ENCODE peak calls at places on chromosomes 4 and X, in seven cellular contexts. One of them, this sample, is unnamed.

GRCh38 chr4:6855692-6856297 is 53.8 kb upstream of the TBC1D14 start:
- DNase-seq in stimulated activated CD4-positive, alpha-beta T cell treated with anti-CD3 and anti-CD28 coated beads, Interleukin-4, amount 100 ng/mL, for 4 hours: peak
- DNase-seq in mesothelial cell of epicardium: no peak
- DNase-seq in HT-29: peak
- DNase-seq in activated T-cell treated with anti-CD3 and anti-CD28 coated beads for 1 hour: no peak
- DNase-seq in germinal center: peak
- DNase-seq in activated T-helper 1 cell treated with anti-CD3 and anti-CD28 coated beads, Interleukin-12 subunit alpha, Interleukin-12 subunit beta, Interleukin-2, Interleukin-4 antibody, amounts not matched to agents 30 ng/mL and 10 ng/mL and 1 ng/mL, durations not matched to agents 14 hours and 24 hours and 36 hours: peak
- DNase-seq in this sample: no peak

GRCh38 chr4:51855751-51856150 is 12.8 kb downstream of the DCUN1D4 start:
- DNase-seq in stimulated activated CD4-positive, alpha-beta T cell treated with anti-CD3 and anti-CD28 coated beads, Interleukin-4, amount 100 ng/mL, for 4 hours: no peak
- DNase-seq in HT-29: no peak
- DNase-seq in activated T-helper 1 cell treated with anti-CD3 and anti-CD28 coated beads, Interleukin-12 subunit alpha, Interleukin-12 subunit beta, Interleukin-2, Interleukin-4 antibody, amounts not matched to agents 30 ng/mL and 10 ng/mL and 1 ng/mL, durations not matched to agents 14 hours and 24 hours and 36 hours: no peak
- DNase-seq in germinal center: no peak
- DNase-seq in mesothelial cell of epicardium: no peak
- DNase-seq in activated T-cell treated with anti-CD3 and anti-CD28 coated beads for 1 hour: no peak
- DNase-seq in this sample: no peak

GRCh38 chrX:15418707-15419181 is 34.5 kb upstream of the VEGFD start:
- DNase-seq in HT-29: no peak
- DNase-seq in activated T-helper 1 cell treated with anti-CD3 and anti-CD28 coated beads, Interleukin-12 subunit alpha, Interleukin-12 subunit beta, Interleukin-2, Interleukin-4 antibody, amounts not matched to agents 30 ng/mL and 10 ng/mL and 1 ng/mL, durations not matched to agents 14 hours and 24 hours and 36 hours: no peak
- DNase-seq in germinal center: no peak
- DNase-seq in activated T-cell treated with anti-CD3 and anti-CD28 coated beads for 1 hour: no peak
- DNase-seq in mesothelial cell of epicardium: no peak
- DNase-seq in stimulated activated CD4-positive, alpha-beta T cell treated with anti-CD3 and anti-CD28 coated beads, Interleukin-4, amount 100 ng/mL, for 4 hours: no peak
- DNase-seq in this sample: no peak

GRCh38 chr4:119683518-119683917 is 54.9 kb upstream of the PDE5A start:
- DNase-seq in activated T-helper 1 cell treated with anti-CD3 and anti-CD28 coated beads, Interleukin-12 subunit alpha, Interleukin-12 subunit beta, Interleukin-2, Interleukin-4 antibody, amounts not matched to agents 30 ng/mL and 10 ng/mL and 1 ng/mL, durations not matched to agents 14 hours and 24 hours and 36 hours: no peak
- DNase-seq in stimulated activated CD4-positive, alpha-beta T cell treated with anti-CD3 and anti-CD28 coated beads, Interleukin-4, amount 100 ng/mL, for 4 hours: no peak
- DNase-seq in HT-29: no peak
- DNase-seq in activated T-cell treated with anti-CD3 and anti-CD28 coated beads for 1 hour: no peak
- DNase-seq in germinal center: no peak
- DNase-seq in mesothelial cell of epicardium: no peak
- DNase-seq in this sample: no peak

GRCh38 chrX:30570505-30570904 is 7.1 kb downstream of the TASL start:
- DNase-seq in HT-29: peak
- DNase-seq in stimulated activated CD4-positive, alpha-beta T cell treated with anti-CD3 and anti-CD28 coated beads, Interleukin-4, amount 100 ng/mL, for 4 hours: no peak
- DNase-seq in activated T-cell treated with anti-CD3 and anti-CD28 coated beads for 1 hour: no peak
- DNase-seq in germinal center: no peak
- DNase-seq in mesothelial cell of epicardium: no peak
- DNase-seq in activated T-helper 1 cell treated with anti-CD3 and anti-CD28 coated beads, Interleukin-12 subunit alpha, Interleukin-12 subunit beta, Interleukin-2, Interleukin-4 antibody, amounts not matched to agents 30 ng/mL and 10 ng/mL and 1 ng/mL, durations not matched to agents 14 hours and 24 hours and 36 hours: no peak
- DNase-seq in this sample: peak

GRCh38 chrX:31012509-31013025 is 59.3 kb downstream of the FTHL17 start:
- DNase-seq in mesothelial cell of epicardium: no peak
- DNase-seq in stimulated activated CD4-positive, alpha-beta T cell treated with anti-CD3 and anti-CD28 coated beads, Interleukin-4, amount 100 ng/mL, for 4 hours: no peak
- DNase-seq in activated T-cell treated with anti-CD3 and anti-CD28 coated beads for 1 hour: no peak
- DNase-seq in germinal center: no peak
- DNase-seq in HT-29: no peak
- DNase-seq in activated T-helper 1 cell treated with anti-CD3 and anti-CD28 coated beads, Interleukin-12 subunit alpha, Interleukin-12 subunit beta, Interleukin-2, Interleukin-4 antibody, amounts not matched to agents 30 ng/mL and 10 ng/mL and 1 ng/mL, durations not matched to agents 14 hours and 24 hours and 36 hours: no peak
- DNase-seq in this sample: no peak

GRCh38 chrX:24264383-24264782 is 49.5 kb downstream of the SUPT20HL2 start:
- DNase-seq in activated T-cell treated with anti-CD3 and anti-CD28 coated beads for 1 hour: no peak
- DNase-seq in activated T-helper 1 cell treated with anti-CD3 and anti-CD28 coated beads, Interleukin-12 subunit alpha, Interleukin-12 subunit beta, Interleukin-2, Interleukin-4 antibody, amounts not matched to agents 30 ng/mL and 10 ng/mL and 1 ng/mL, durations not matched to agents 14 hours and 24 hours and 36 hours: no peak
- DNase-seq in mesothelial cell of epicardium: no peak
- DNase-seq in germinal center: no peak
- DNase-seq in HT-29: no peak
- DNase-seq in stimulated activated CD4-positive, alpha-beta T cell treated with anti-CD3 and anti-CD28 coated beads, Interleukin-4, amount 100 ng/mL, for 4 hours: no peak
- DNase-seq in this sample: no peak

GRCh38 chrX:13955975-13956374 is 73.7 kb downstream of the GEMIN8 start:
- DNase-seq in mesothelial cell of epicardium: no peak
- DNase-seq in activated T-helper 1 cell treated with anti-CD3 and anti-CD28 coated beads, Interleukin-12 subunit alpha, Interleukin-12 subunit beta, Interleukin-2, Interleukin-4 antibody, amounts not matched to agents 30 ng/mL and 10 ng/mL and 1 ng/mL, durations not matched to agents 14 hours and 24 hours and 36 hours: no peak
- DNase-seq in activated T-cell treated with anti-CD3 and anti-CD28 coated beads for 1 hour: no peak
- DNase-seq in HT-29: no peak
- DNase-seq in germinal center: no peak
- DNase-seq in stimulated activated CD4-positive, alpha-beta T cell treated with anti-CD3 and anti-CD28 coated beads, Interleukin-4, amount 100 ng/mL, for 4 hours: no peak
- DNase-seq in this sample: no peak

GRCh38 chr4:138205531-138206233 is 36.5 kb downstream of the SLC7A11 start:
- DNase-seq in stimulated activated CD4-positive, alpha-beta T cell treated with anti-CD3 and anti-CD28 coated beads, Interleukin-4, amount 100 ng/mL, for 4 hours: no peak
- DNase-seq in HT-29: peak
- DNase-seq in mesothelial cell of epicardium: no peak
- DNase-seq in activated T-cell treated with anti-CD3 and anti-CD28 coated beads for 1 hour: no peak
- DNase-seq in germinal center: no peak
- DNase-seq in activated T-helper 1 cell treated with anti-CD3 and anti-CD28 coated beads, Interleukin-12 subunit alpha, Interleukin-12 subunit beta, Interleukin-2, Interleukin-4 antibody, amounts not matched to agents 30 ng/mL and 10 ng/mL and 1 ng/mL, durations not matched to agents 14 hours and 24 hours and 36 hours: no peak
- DNase-seq in this sample: no peak

GRCh38 chrX:106999002-106999975 is 723 bp downstream of the MORC4 start:
- DNase-seq in HT-29: peak
- DNase-seq in activated T-helper 1 cell treated with anti-CD3 and anti-CD28 coated beads, Interleukin-12 subunit alpha, Interleukin-12 subunit beta, Interleukin-2, Interleukin-4 antibody, amounts not matched to agents 30 ng/mL and 10 ng/mL and 1 ng/mL, durations not matched to agents 14 hours and 24 hours and 36 hours: peak
- DNase-seq in germinal center: peak
- DNase-seq in stimulated activated CD4-positive, alpha-beta T cell treated with anti-CD3 and anti-CD28 coated beads, Interleukin-4, amount 100 ng/mL, for 4 hours: peak
- DNase-seq in mesothelial cell of epicardium: peak
- DNase-seq in activated T-cell treated with anti-CD3 and anti-CD28 coated beads for 1 hour: peak
- DNase-seq in this sample: peak

GRCh38 chr4:99323761-99324160 is 2.6 kb upstream of the ADH1B start:
- DNase-seq in stimulated activated CD4-positive, alpha-beta T cell treated with anti-CD3 and anti-CD28 coated beads, Interleukin-4, amount 100 ng/mL, for 4 hours: no peak
- DNase-seq in germinal center: no peak
- DNase-seq in activated T-helper 1 cell treated with anti-CD3 and anti-CD28 coated beads, Interleukin-12 subunit alpha, Interleukin-12 subunit beta, Interleukin-2, Interleukin-4 antibody, amounts not matched to agents 30 ng/mL and 10 ng/mL and 1 ng/mL, durations not matched to agents 14 hours and 24 hours and 36 hours: no peak
- DNase-seq in activated T-cell treated with anti-CD3 and anti-CD28 coated beads for 1 hour: no peak
- DNase-seq in HT-29: no peak
- DNase-seq in mesothelial cell of epicardium: no peak
- DNase-seq in this sample: no peak

GRCh38 chr4:137471461-137471860 is 60.8 kb downstream of the PCDH18 start:
- DNase-seq in activated T-helper 1 cell treated with anti-CD3 and anti-CD28 coated beads, Interleukin-12 subunit alpha, Interleukin-12 subunit beta, Interleukin-2, Interleukin-4 antibody, amounts not matched to agents 30 ng/mL and 10 ng/mL and 1 ng/mL, durations not matched to agents 14 hours and 24 hours and 36 hours: no peak
- DNase-seq in germinal center: no peak
- DNase-seq in stimulated activated CD4-positive, alpha-beta T cell treated with anti-CD3 and anti-CD28 coated beads, Interleukin-4, amount 100 ng/mL, for 4 hours: no peak
- DNase-seq in activated T-cell treated with anti-CD3 and anti-CD28 coated beads for 1 hour: no peak
- DNase-seq in mesothelial cell of epicardium: no peak
- DNase-seq in HT-29: no peak
- DNase-seq in this sample: no peak

GRCh38 chrX:41875142-41875541 is 48.2 kb downstream of the CASK start:
- DNase-seq in germinal center: no peak
- DNase-seq in HT-29: no peak
- DNase-seq in activated T-cell treated with anti-CD3 and anti-CD28 coated beads for 1 hour: no peak
- DNase-seq in mesothelial cell of epicardium: no peak
- DNase-seq in activated T-helper 1 cell treated with anti-CD3 and anti-CD28 coated beads, Interleukin-12 subunit alpha, Interleukin-12 subunit beta, Interleukin-2, Interleukin-4 antibody, amounts not matched to agents 30 ng/mL and 10 ng/mL and 1 ng/mL, durations not matched to agents 14 hours and 24 hours and 36 hours: no peak
- DNase-seq in stimulated activated CD4-positive, alpha-beta T cell treated with anti-CD3 and anti-CD28 coated beads, Interleukin-4, amount 100 ng/mL, for 4 hours: no peak
- DNase-seq in this sample: no peak

GRCh38 chr4:140755811-140756291 is 334 bp downstream of the TBC1D9 start:
- DNase-seq in germinal center: peak
- DNase-seq in activated T-helper 1 cell treated with anti-CD3 and anti-CD28 coated beads, Interleukin-12 subunit alpha, Interleukin-12 subunit beta, Interleukin-2, Interleukin-4 antibody, amounts not matched to agents 30 ng/mL and 10 ng/mL and 1 ng/mL, durations not matched to agents 14 hours and 24 hours and 36 hours: no peak
- DNase-seq in stimulated activated CD4-positive, alpha-beta T cell treated with anti-CD3 and anti-CD28 coated beads, Interleukin-4, amount 100 ng/mL, for 4 hours: no peak
- DNase-seq in mesothelial cell of epicardium: peak
- DNase-seq in HT-29: peak
- DNase-seq in activated T-cell treated with anti-CD3 and anti-CD28 coated beads for 1 hour: no peak
- DNase-seq in this sample: no peak

GRCh38 chr4:66750273-66750672 is 795.0 kb downstream of the CENPC start:
- DNase-seq in activated T-helper 1 cell treated with anti-CD3 and anti-CD28 coated beads, Interleukin-12 subunit alpha, Interleukin-12 subunit beta, Interleukin-2, Interleukin-4 antibody, amounts not matched to agents 30 ng/mL and 10 ng/mL and 1 ng/mL, durations not matched to agents 14 hours and 24 hours and 36 hours: no peak
- DNase-seq in HT-29: peak
- DNase-seq in mesothelial cell of epicardium: no peak
- DNase-seq in activated T-cell treated with anti-CD3 and anti-CD28 coated beads for 1 hour: no peak
- DNase-seq in germinal center: no peak
- DNase-seq in stimulated activated CD4-positive, alpha-beta T cell treated with anti-CD3 and anti-CD28 coated beads, Interleukin-4, amount 100 ng/mL, for 4 hours: no peak
- DNase-seq in this sample: no peak

GRCh38 chr4:66558651-66559050 is 888.4 kb upstream of the EPHA5 start:
- DNase-seq in activated T-helper 1 cell treated with anti-CD3 and anti-CD28 coated beads, Interleukin-12 subunit alpha, Interleukin-12 subunit beta, Interleukin-2, Interleukin-4 antibody, amounts not matched to agents 30 ng/mL and 10 ng/mL and 1 ng/mL, durations not matched to agents 14 hours and 24 hours and 36 hours: no peak
- DNase-seq in HT-29: no peak
- DNase-seq in stimulated activated CD4-positive, alpha-beta T cell treated with anti-CD3 and anti-CD28 coated beads, Interleukin-4, amount 100 ng/mL, for 4 hours: no peak
- DNase-seq in activated T-cell treated with anti-CD3 and anti-CD28 coated beads for 1 hour: no peak
- DNase-seq in germinal center: no peak
- DNase-seq in mesothelial cell of epicardium: no peak
- DNase-seq in this sample: no peak

GRCh38 chr4:121484633-121485032 is 103.8 kb upstream of the QRFPR start:
- DNase-seq in stimulated activated CD4-positive, alpha-beta T cell treated with anti-CD3 and anti-CD28 coated beads, Interleukin-4, amount 100 ng/mL, for 4 hours: no peak
- DNase-seq in HT-29: peak
- DNase-seq in activated T-cell treated with anti-CD3 and anti-CD28 coated beads for 1 hour: no peak
- DNase-seq in germinal center: peak
- DNase-seq in activated T-helper 1 cell treated with anti-CD3 and anti-CD28 coated beads, Interleukin-12 subunit alpha, Interleukin-12 subunit beta, Interleukin-2, Interleukin-4 antibody, amounts not matched to agents 30 ng/mL and 10 ng/mL and 1 ng/mL, durations not matched to agents 14 hours and 24 hours and 36 hours: no peak
- DNase-seq in mesothelial cell of epicardium: no peak
- DNase-seq in this sample: peak

GRCh38 chrX:46665232-46666162 is 91.9 kb downstream of the CHST7 start:
- DNase-seq in germinal center: no peak
- DNase-seq in stimulated activated CD4-positive, alpha-beta T cell treated with anti-CD3 and anti-CD28 coated beads, Interleukin-4, amount 100 ng/mL, for 4 hours: no peak
- DNase-seq in HT-29: no peak
- DNase-seq in mesothelial cell of epicardium: no peak
- DNase-seq in activated T-cell treated with anti-CD3 and anti-CD28 coated beads for 1 hour: no peak
- DNase-seq in activated T-helper 1 cell treated with anti-CD3 and anti-CD28 coated beads, Interleukin-12 subunit alpha, Interleukin-12 subunit beta, Interleukin-2, Interleukin-4 antibody, amounts not matched to agents 30 ng/mL and 10 ng/mL and 1 ng/mL, durations not matched to agents 14 hours and 24 hours and 36 hours: no peak
- DNase-seq in this sample: no peak

This sample was measured in HCT116.